ENCODE peak calls at places on chromosomes 13 and 19, in five cellular contexts. N is kidney tubule cell, B is skeletal muscle cell, Z is DMS153, P is T-cell. C is an unnamed sample.

GRCh38 chr13:108700421-108701170 is 71.2 kb downstream of the MYO16 start:
- DNase-seq in P (no peak), N (no peak), B (peak), Z (no peak), C (no peak)

GRCh38 chr13:109655206-109655600 is 131.2 kb downstream of the IRS2 start:
- DNase-seq in P (no peak), B (peak), N (no peak), Z (no peak), C (no peak)

GRCh38 chr19:29819986-29820385 is 8.2 kb downstream of the CCNE1 start:
- DNase-seq in B (no peak), P (no peak), Z (no peak), N (peak), C (no peak)

GRCh38 chr19:34241513-34242337 is 12.6 kb upstream of the GARRE1 start:
- DNase-seq in B (no peak), P (no peak), N (peak), Z (peak), C (peak)

GRCh38 chr19:52896431-52897148 is 845 bp downstream of the ZNF320 start:
- DNase-seq in P (no peak), B (no peak), N (peak), Z (no peak), C (peak)

GRCh38 chr13:99055286-99056073 is 77.6 kb upstream of the DOCK9 start:
- DNase-seq in P (no peak), B (no peak), N (peak), Z (no peak), C (no peak)

GRCh38 chr19:13841339-13842293 is 35.3 kb upstream of the NANOS3 start:
- DNase-seq in B (no peak), N (peak), Z (no peak), P (no peak), C (no peak)

GRCh38 chr13:108561152-108561551 is 68.3 kb upstream of the MYO16 start:
- DNase-seq in B (no peak), Z (peak), N (no peak), P (no peak), C (no peak)

GRCh38 chr13:30395192-30396158 is 26.8 kb upstream of the UBE2L5 start:
- DNase-seq in N (peak), Z (peak), B (peak), P (peak), C (peak)